ENCODE peak calls at places on chromosomes 5 and 9, in five cellular contexts. O, L, J, D and U are unnamed samples.

GRCh38 chr5:153276151-153276550 is 214.3 kb upstream of the GRIA1 start:
- DNase-seq in D (no peak), L (peak; percentile 61), O (peak; percentile 11), J (no peak), U (peak; percentile 60)

GRCh38 chr9:91817493-91818225 is 132.4 kb downstream of the ROR2 start:
- DNase-seq in J (peak; percentile 19), D (no peak), L (peak; percentile 94), O (no peak), U (peak; percentile 90)

GRCh38 chr9:127733609-127734008 is 1.5 kb downstream of the TOR2A start:
- DNase-seq in O (no peak), J (no peak), L (no peak), D (no peak), U (no peak)

GRCh38 chr5:81023261-81024015 is 63.3 kb downstream of the RASGRF2 start:
- DNase-seq in L (no peak), J (no peak), O (no peak), D (no peak), U (no peak)

GRCh38 chr9:135648494-135649410 is 9.4 kb upstream of the GLT6D1 start:
- DNase-seq in D (no peak), L (no peak), O (no peak), J (no peak), U (no peak)

GRCh38 chr9:127754761-127755557 is 19.9 kb upstream of the TOR2A start:
- DNase-seq in J (no peak), D (no peak), O (no peak), L (no peak), U (no peak)

GRCh38 chr9:28779240-28779639 is 1206.0 kb upstream of the C9orf72 start:
- DNase-seq in L (peak; percentile 21), O (no peak), J (no peak), D (no peak), U (peak; percentile 72)

GRCh38 chr9:127535834-127536233 is 76.2 kb upstream of the STXBP1 start:
- DNase-seq in D (no peak), O (no peak), J (peak; percentile 63), L (peak; percentile 57), U (peak; percentile 42)

GRCh38 chr5:141519605-141520288 is 30.9 kb downstream of the PCDHGC5 start:
- DNase-seq in D (no peak), J (no peak), L (no peak), O (no peak), U (no peak)

GRCh38 chr9:95506692-95507455 is 9.9 kb downstream of the PTCH1 start:
- DNase-seq in J (no peak), L (peak; percentile 44), O (peak; percentile 41), D (peak; percentile 60), U (peak; percentile 76)

GRCh38 chr5:111950660-111951059 is 193.7 kb upstream of the NREP start:
- DNase-seq in J (no peak), D (no peak), O (no peak), L (no peak), U (no peak)

GRCh38 chr5:155434267-155434666 is 420.7 kb downstream of the KIF4B start:
- DNase-seq in L (no peak), D (no peak), J (no peak), O (no peak), U (no peak)

GRCh38 chr9:127707766-127708165 is 978 bp downstream of the CFAP157 start:
- DNase-seq in J (no peak), O (peak; percentile 35), D (peak; percentile 73), L (no peak), U (no peak)

GRCh38 chr5:1105350-1106265 is 6.3 kb downstream of the SLC12A7 start:
- DNase-seq in D (peak; percentile 61), L (peak; percentile 27), O (peak; percentile 64), J (no peak), U (no peak)

GRCh38 chr5:93941897-93942296 is 200.5 kb upstream of the POU5F2 start:
- DNase-seq in L (no peak), O (no peak), J (no peak), D (no peak), U (no peak)

GRCh38 chr9:114386886-114387677 is 700 bp downstream of the AKNA start:
- DNase-seq in O (peak; percentile 39), L (peak; percentile 40), D (peak; percentile 52), J (no peak), U (no peak)

GRCh38 chr5:143134269-143134668 is 269.2 kb downstream of the NR3C1 start:
- DNase-seq in J (no peak), O (no peak), D (no peak), L (no peak), U (no peak)

GRCh38 chr9:69044226-69045219 is 9.0 kb downstream of the FXN start:
- DNase-seq in L (peak; percentile 67), J (peak; percentile 25), D (no peak), O (no peak), U (peak; percentile 58)

GRCh38 chr9:133203506-133204075 is 5.5 kb downstream of the OBP2B start:
- DNase-seq in O (no peak), L (no peak), J (no peak), D (no peak), U (no peak)

GRCh38 chr9:114898741-114899140 is 31.6 kb downstream of the TNFSF8 start:
- DNase-seq in L (peak; percentile 48), D (peak; percentile 88), J (no peak), O (peak; percentile 73), U (no peak)

GRCh38 chr5:5229405-5229804 is 89.3 kb downstream of the ADAMTS16 start:
- DNase-seq in O (no peak), D (no peak), L (no peak), J (no peak), U (no peak)

GRCh38 chr5:37533851-37534250 is 154.7 kb downstream of the WDR70 start:
- DNase-seq in L (peak; percentile 11), O (no peak), J (no peak), D (no peak), U (peak; percentile 7)

GRCh38 chr5:31130682-31131081 is 62.8 kb upstream of the CDH6 start:
- DNase-seq in J (no peak), L (no peak), D (no peak), O (no peak), U (no peak)

GRCh38 chr5:124662261-124662781 is 84.1 kb downstream of the ZNF608 start:
- DNase-seq in J (no peak), D (no peak), L (no peak), O (no peak), U (no peak)